ENCODE peak calls at places on chromosomes 11 and 22, in seven cellular contexts. K is IMR-90, M is mesendoderm, J is neuronal stem cell, P is mesenchymal stem cell, G is H1, L is trophoblast cell. U is an unnamed sample.

GRCh38 chr22:17172172-17172833 is 13.2 kb upstream of the HDHD5 start:
- DNase-seq in K (no peak), M (no peak), J (no peak), P (no peak), G (no peak), L (peak), U (peak)

GRCh38 chr11:76832365-76832764 is 28.4 kb upstream of the ACER3 start:
- DNase-seq in K (no peak), M (no peak), J (no peak), P (no peak), G (no peak), L (no peak), U (no peak)

GRCh38 chr11:67632982-67633755 is 3.4 kb upstream of the NUDT8 start:
- DNase-seq in K (no peak), M (no peak), J (no peak), P (no peak), G (no peak), L (no peak), U (peak)

GRCh38 chr22:49753276-49753884 is 74.3 kb downstream of the BRD1 start:
- DNase-seq in K (no peak), M (no peak), J (no peak), P (no peak), G (no peak), L (no peak), U (no peak)

GRCh38 chr11:121035169-121035755 is 11.4 kb downstream of the TBCEL start:
- DNase-seq in K (no peak), M (peak), J (no peak), P (peak), G (no peak), L (no peak), U (no peak)

GRCh38 chr11:57460017-57460755 is at the start of gene RTN4RL2:
- DNase-seq in K (peak), M (peak), J (peak), P (peak), G (peak), L (peak), U (peak)

GRCh38 chr11:64659417-64660144 is 63.4 kb downstream of the NRXN2 start:
- DNase-seq in K (peak), M (peak), J (no peak), P (peak), G (no peak), L (peak), U (no peak)

GRCh38 chr11:43922295-43922648 is 20.2 kb upstream of the C11orf96 start:
- DNase-seq in K (peak), M (no peak), J (no peak), P (peak), G (no peak), L (peak), U (no peak)

GRCh38 chr11:131955901-131956300 is 585.5 kb downstream of the NTM start:
- DNase-seq in K (no peak), M (no peak), J (no peak), P (no peak), G (no peak), L (no peak), U (no peak)

GRCh38 chr11:74465291-74465708 is 2.0 kb downstream of the KCNE3 start:
- DNase-seq in K (no peak), M (no peak), J (no peak), P (no peak), G (no peak), L (peak), U (no peak)

GRCh38 chr22:48840112-48840949 is 987.3 kb downstream of the BRD1 start:
- DNase-seq in K (no peak), M (no peak), J (no peak), P (no peak), G (no peak), L (no peak), U (no peak)

GRCh38 chr11:45961841-45962240 is 39.4 kb downstream of the LARGE2 start:
- DNase-seq in K (no peak), M (no peak), J (no peak), P (no peak), G (no peak), L (no peak), U (no peak)

GRCh38 chr11:15629690-15630321 is 515.1 kb downstream of the INSC start:
- DNase-seq in K (no peak), M (peak), J (no peak), P (no peak), G (peak), L (peak), U (peak)

GRCh38 chr11:119828819-119829218 is 99.8 kb upstream of the NECTIN1 start:
- DNase-seq in K (no peak), M (peak), J (no peak), P (no peak), G (no peak), L (no peak), U (no peak)

GRCh38 chr11:68043349-68044144 is 4.7 kb downstream of the TCIRG1 start:
- DNase-seq in K (peak), M (no peak), J (no peak), P (peak), G (no peak), L (no peak), U (peak)

GRCh38 chr11:120324932-120325810 is at the start of gene TLCD5:
- DNase-seq in K (peak), M (peak), J (peak), P (peak), G (peak), L (peak), U (peak)

GRCh38 chr11:7654094-7654742 is 19.1 kb downstream of the CYB5R2 start:
- DNase-seq in K (no peak), M (no peak), J (no peak), P (no peak), G (no peak), L (no peak), U (no peak)

GRCh38 chr11:645536-645935 is 8.5 kb downstream of the DRD4 start:
- DNase-seq in K (no peak), M (no peak), J (no peak), P (no peak), G (no peak), L (no peak), U (no peak)

GRCh38 chr11:3225159-3225758 is 6.6 kb upstream of the MRGPRG start:
- DNase-seq in K (no peak), M (peak), J (no peak), P (no peak), G (no peak), L (no peak), U (no peak)
- H3K23ac ChIP-seq in K (no peak), M (no peak), J (peak), P (no peak), G (no peak), L (no peak), U (no peak)

GRCh38 chr11:18392434-18393321 is 1.7 kb upstream of the LDHA start:
- DNase-seq in K (no peak), M (no peak), J (no peak), P (no peak), G (no peak), L (no peak), U (no peak)
- H3K9ac ChIP-seq in K (no peak), M (no peak), J (no peak), P (no peak), G (no peak), L (no peak), U (no peak)

DNA sequence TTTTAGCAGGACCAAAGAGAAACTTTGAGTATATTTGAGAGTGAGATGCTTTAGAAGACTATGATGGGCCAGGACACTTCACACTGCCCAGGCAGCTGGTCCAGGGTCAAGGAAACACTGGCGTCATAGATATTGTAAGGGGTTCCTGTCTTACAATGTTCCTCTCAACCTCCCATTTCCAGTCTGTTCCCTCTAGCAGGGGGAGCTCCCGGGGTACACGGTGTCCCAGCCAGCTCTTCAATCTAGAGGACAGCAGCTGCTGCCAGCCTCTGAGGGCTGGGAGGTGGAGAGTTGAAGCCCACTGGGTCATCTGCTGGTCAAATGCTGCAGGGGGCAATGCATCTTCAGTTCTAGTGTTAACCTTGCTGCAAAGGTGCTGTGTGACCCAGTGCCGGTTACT is 40.7 kb upstream of the TIMP3 start:
- DNase-seq in K (no peak), M (no peak), J (no peak), P (peak), G (no peak), L (no peak), U (no peak)
- H3K23ac ChIP-seq in K (peak), M (no peak), J (no peak), P (peak), G (no peak), L (no peak), U (no peak)

GRCh38 chr22:31096637-31097274 is 10.6 kb downstream of the SELENOM start:
- DNase-seq in K (no peak), M (no peak), J (no peak), P (no peak), G (peak), L (no peak), U (peak)
- H3K9ac ChIP-seq in K (no peak), M (no peak), J (no peak), P (no peak), G (no peak), L (no peak), U (no peak)

DNA sequence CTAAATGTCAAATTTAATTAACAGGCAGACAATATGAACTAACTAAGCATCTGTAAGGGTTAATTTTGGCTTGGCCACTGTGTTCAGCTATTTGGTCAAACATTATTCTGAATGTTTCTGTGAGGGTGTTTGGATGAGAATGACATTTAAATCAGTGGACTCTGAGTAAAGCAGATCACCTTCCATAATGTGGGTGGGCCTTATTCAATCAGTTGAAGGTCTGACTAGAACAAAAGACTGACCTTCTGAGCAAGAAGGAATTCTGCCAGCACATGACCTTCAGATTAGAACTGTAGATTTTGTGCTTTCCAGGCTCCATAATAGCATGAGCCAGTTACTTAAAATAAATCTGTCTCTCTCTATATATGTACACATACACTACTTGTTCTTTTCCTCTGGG is 12.0 kb upstream of the EED start:
- DNase-seq in K (no peak), M (no peak), J (no peak), P (no peak), G (no peak), L (no peak), U (no peak)
- H3K23ac ChIP-seq in K (no peak), M (no peak), J (no peak), P (no peak), G (no peak), L (no peak), U (no peak)